ENCODE peak calls at places on chromosome 22, in four cellular contexts. One of them, this sample, is unnamed.

GRCh38 chr22:19448076-19448607 is 631 bp upstream of the C22orf39 start:
- DNase-seq in NCI-H1417: peak
- DNase-seq in NCI-H1930: peak
- DNase-seq in fibroblast of villous mesenchyme: peak
- DNase-seq in this sample: peak

GRCh38 chr22:27719535-27720227 is 81.9 kb downstream of the MN1 start:
- DNase-seq in NCI-H1930: no peak
- DNase-seq in NCI-H1417: peak
- DNase-seq in fibroblast of villous mesenchyme: no peak
- DNase-seq in this sample: peak

GRCh38 chr22:29219881-29220670 is 14.4 kb downstream of the EMID1 start:
- DNase-seq in NCI-H1930: no peak
- DNase-seq in fibroblast of villous mesenchyme: no peak
- DNase-seq in NCI-H1417: no peak
- DNase-seq in this sample: no peak

GRCh38 chr22:43202756-43203155 is 15.8 kb upstream of the TTLL12 start:
- DNase-seq in fibroblast of villous mesenchyme: no peak
- DNase-seq in NCI-H1930: no peak
- DNase-seq in NCI-H1417: no peak
- DNase-seq in this sample: no peak

GRCh38 chr22:48045369-48045768 is 1282.9 kb downstream of the TBC1D22A start:
- DNase-seq in fibroblast of villous mesenchyme: no peak
- DNase-seq in NCI-H1930: no peak
- DNase-seq in NCI-H1417: no peak
- DNase-seq in this sample: no peak

GRCh38 chr22:18096823-18097222 is 13.8 kb upstream of the TUBA8 start:
- DNase-seq in NCI-H1930: no peak
- DNase-seq in NCI-H1417: no peak
- DNase-seq in fibroblast of villous mesenchyme: no peak
- DNase-seq in this sample: no peak

GRCh38 chr22:46833228-46833627 is 70.8 kb downstream of the TBC1D22A start:
- DNase-seq in NCI-H1417: no peak
- DNase-seq in fibroblast of villous mesenchyme: peak
- DNase-seq in NCI-H1930: no peak
- DNase-seq in this sample: no peak

GRCh38 chr22:23862103-23862502 is 4.4 kb downstream of the SLC2A11 start:
- DNase-seq in NCI-H1417: peak
- DNase-seq in NCI-H1930: peak
- DNase-seq in fibroblast of villous mesenchyme: peak
- DNase-seq in this sample: peak

GRCh38 chr22:23603266-23603665 is 23.2 kb upstream of the IGLL1 start:
- DNase-seq in NCI-H1930: no peak
- DNase-seq in NCI-H1417: no peak
- DNase-seq in fibroblast of villous mesenchyme: no peak
- DNase-seq in this sample: no peak

GRCh38 chr22:22983816-22984215 is 86.5 kb upstream of the GNAZ start:
- DNase-seq in fibroblast of villous mesenchyme: no peak
- DNase-seq in NCI-H1930: no peak
- DNase-seq in NCI-H1417: no peak
- DNase-seq in this sample: no peak

GRCh38 chr22:45612451-45612901 is 59.2 kb upstream of the ATXN10 start:
- DNase-seq in fibroblast of villous mesenchyme: peak
- DNase-seq in NCI-H1417: no peak
- DNase-seq in NCI-H1930: no peak
- DNase-seq in this sample: no peak

GRCh38 chr22:43812890-43813289 is 785 bp upstream of the EFCAB6 start:
- DNase-seq in fibroblast of villous mesenchyme: no peak
- DNase-seq in NCI-H1930: no peak
- DNase-seq in NCI-H1417: no peak
- DNase-seq in this sample: no peak

GRCh38 chr22:23281406-23282088 is 101.2 kb downstream of the BCR start:
- DNase-seq in fibroblast of villous mesenchyme: peak
- DNase-seq in NCI-H1930: peak
- DNase-seq in NCI-H1417: peak
- DNase-seq in this sample: peak

GRCh38 chr22:19645391-19645790 is 68.9 kb upstream of the SEPTIN5 start:
- DNase-seq in fibroblast of villous mesenchyme: no peak
- DNase-seq in NCI-H1930: no peak
- DNase-seq in NCI-H1417: no peak
- DNase-seq in this sample: no peak

GRCh38 chr22:42313804-42314581 is 43.5 kb upstream of the TCF20 start:
- DNase-seq in NCI-H1930: no peak
- DNase-seq in NCI-H1417: peak
- DNase-seq in fibroblast of villous mesenchyme: peak
- DNase-seq in this sample: peak

GRCh38 chr22:17164392-17165024 is 5.4 kb upstream of the HDHD5 start:
- DNase-seq in fibroblast of villous mesenchyme: no peak
- DNase-seq in NCI-H1417: no peak
- DNase-seq in NCI-H1930: no peak
- DNase-seq in this sample: no peak

GRCh38 chr22:50298937-50299656 is 8.3 kb downstream of the PLXNB2 start:
- DNase-seq in NCI-H1930: no peak
- DNase-seq in NCI-H1417: peak
- DNase-seq in fibroblast of villous mesenchyme: peak
- DNase-seq in this sample: peak

GRCh38 chr22:34917239-34917638 is 148.7 kb upstream of the ISX start:
- DNase-seq in fibroblast of villous mesenchyme: no peak
- DNase-seq in NCI-H1417: no peak
- DNase-seq in NCI-H1930: no peak
- DNase-seq in this sample: no peak

GRCh38 chr22:38718414-38718813 is 12.7 kb downstream of the GTPBP1 start:
- DNase-seq in NCI-H1930: no peak
- DNase-seq in fibroblast of villous mesenchyme: peak
- DNase-seq in NCI-H1417: peak
- DNase-seq in this sample: no peak

This sample was measured in NCI-H526.